ENCODE peak calls at places on chromosomes 5 and 9, in five cellular contexts. O is A549, D is heart left ventricle, H is stomach, U is suprapubic skin. F is an unnamed sample.

GRCh38 chr5:17105744-17106450 is 111.5 kb upstream of the BASP1 start:
- DNase-seq in O (no peak), D (no peak), H (no peak), U (peak), F (peak)

GRCh38 chr5:56108212-56108611 is 113.4 kb upstream of the IL6ST start:
- DNase-seq in O (no peak), D (no peak), H (no peak), U (no peak), F (no peak)

GRCh38 chr5:15203376-15203775 is 296.6 kb upstream of the FBXL7 start:
- DNase-seq in O (no peak), D (no peak), H (no peak), U (no peak), F (no peak)

GRCh38 chr9:129235041-129235930 is 57.2 kb upstream of the IER5L start:
- DNase-seq in O (no peak), D (no peak), H (no peak), U (no peak), F (no peak)

GRCh38 chr5:91703128-91703527 is 320.0 kb upstream of the ARRDC3 start:
- DNase-seq in O (no peak), D (no peak), H (no peak), U (no peak), F (no peak)

GRCh38 chr5:168282120-168282519 is 9.3 kb upstream of the WWC1 start:
- DNase-seq in O (peak), D (no peak), H (no peak), U (no peak), F (no peak)

GRCh38 chr5:81006955-81007636 is 46.9 kb downstream of the RASGRF2 start:
- DNase-seq in O (no peak), D (no peak), H (no peak), U (no peak), F (no peak)

GRCh38 chr5:149803641-149804468 is 73.7 kb downstream of the PPARGC1B start:
- DNase-seq in O (no peak), D (peak), H (no peak), U (no peak), F (no peak)

GRCh38 chr5:172858990-172859811 is 25.1 kb downstream of the ERGIC1 start:
- DNase-seq in O (peak), D (peak), H (peak), U (peak), F (peak)

GRCh38 chr5:72452515-72453259 is 54.5 kb downstream of the ZNF366 start:
- DNase-seq in O (peak), D (peak), H (peak), U (peak), F (peak)

GRCh38 chr9:95729669-95730368 is 145.7 kb upstream of the ERCC6L2 start:
- DNase-seq in O (no peak), D (no peak), H (no peak), U (no peak), F (no peak)

GRCh38 chr9:126783958-126784357 is 20.9 kb upstream of the ZBTB43 start:
- DNase-seq in O (no peak), D (no peak), H (no peak), U (no peak), F (no peak)

GRCh38 chr9:115524467-115525059 is 406.6 kb upstream of the TNC start:
- DNase-seq in O (peak), D (peak), H (no peak), U (no peak), F (peak)

GRCh38 chr9:136806067-136806466 is 1.7 kb upstream of the RABL6 start:
- DNase-seq in O (no peak), D (no peak), H (no peak), U (no peak), F (no peak)

GRCh38 chr9:121349009-121349408 is 21.0 kb downstream of the STOM start:
- DNase-seq in O (no peak), D (no peak), H (no peak), U (no peak), F (peak)

GRCh38 chr9:108125541-108125940 is 636.0 kb upstream of the KLF4 start:
- DNase-seq in O (no peak), D (no peak), H (no peak), U (no peak), F (peak)

GRCh38 chr9:91770229-91770628 is 179.8 kb downstream of the ROR2 start:
- DNase-seq in O (no peak), D (no peak), H (no peak), U (no peak), F (no peak)

GRCh38 chr9:36450110-36450732 is 50.2 kb upstream of the RNF38 start:
- DNase-seq in O (peak), D (no peak), H (no peak), U (no peak), F (peak)

GRCh38 chr5:109105631-109106267 is 304.0 kb downstream of the PJA2 start:
- DNase-seq in O (no peak), D (no peak), H (no peak), U (no peak), F (no peak)

GRCh38 chr9:134325813-134326753 is at the start of gene RXRA:
- DNase-seq in O (peak), D (peak), H (peak), U (no peak), F (peak)
- TF ChIP-seq POLR2A in O (peak), D (peak), H (no peak), U (no peak), F (peak)

GRCh38 chr5:179795049-179795862 is 1.5 kb downstream of the LTC4S start:
- DNase-seq in O (no peak), D (peak), H (peak), U (peak), F (peak)
- H3K27ac ChIP-seq in O (peak), D (peak), H (peak), U (peak), F (peak)

GRCh38 chr5:674630-675011 is 18.5 kb downstream of the TPPP start:
- DNase-seq in O (no peak), D (no peak), H (peak), U (no peak), F (peak)

GRCh38 chr5:673837-674629 is 19.1 kb downstream of the TPPP start:
- DNase-seq in O (no peak), D (peak), H (no peak), U (peak), F (peak)

GRCh38 chr5:676699-677076 is 16.5 kb downstream of the TPPP start:
- DNase-seq in O (no peak), D (no peak), H (no peak), U (no peak), F (no peak)

GRCh38 chr5:675876-676698 is 17.1 kb downstream of the TPPP start:
- DNase-seq in O (no peak), D (no peak), H (peak), U (peak), F (no peak)

DNA sequence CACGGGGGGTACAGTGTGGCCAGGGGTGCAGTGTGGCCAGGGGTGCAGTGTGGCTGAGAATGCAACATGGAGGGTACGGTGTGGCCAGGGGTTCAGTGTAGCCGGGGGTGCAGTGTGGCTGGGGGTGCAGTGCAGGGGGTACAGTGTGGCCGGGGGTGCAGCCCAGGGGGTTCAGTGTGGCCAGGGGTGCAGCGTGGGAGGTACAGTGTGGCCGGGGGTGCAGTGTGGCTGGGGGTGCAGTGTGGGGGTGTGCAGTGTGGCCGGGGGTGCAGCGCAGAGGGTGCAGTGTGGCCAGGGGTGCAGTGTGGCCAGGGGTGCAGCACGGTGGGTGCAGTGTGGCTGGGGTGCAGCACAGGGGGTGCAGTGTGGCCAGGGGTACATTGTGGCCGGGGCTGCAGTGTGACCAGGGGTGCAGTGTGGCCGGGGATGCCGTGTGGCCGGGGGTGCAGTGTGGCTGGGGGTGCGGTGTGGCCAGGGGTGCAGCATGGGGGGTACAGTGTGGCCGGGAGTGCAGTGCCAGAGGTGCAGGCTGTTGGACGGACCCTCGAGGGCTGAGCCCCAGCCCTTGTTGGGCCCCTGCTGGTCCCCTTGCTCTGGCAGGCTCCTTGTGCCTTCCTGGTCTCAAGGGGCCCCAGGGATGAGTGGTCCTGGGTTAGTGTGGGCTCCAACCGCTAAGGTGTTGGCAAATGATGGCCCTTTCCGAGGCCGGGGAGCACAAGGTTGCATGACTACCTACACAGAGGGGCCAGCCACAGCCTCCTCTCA is 17.9 kb downstream of the TPPP start:
- DNase-seq in O (no peak), D (no peak), H (peak), U (peak), F (no peak)
- TF ChIP-seq POLR2A in O (no peak), D (no peak), H (no peak), U (no peak), F (no peak)

GRCh38 chr5:5234912-5235311 is 94.8 kb downstream of the ADAMTS16 start:
- DNase-seq in O (no peak), D (no peak), H (no peak), U (no peak), F (no peak)
- H3K27ac ChIP-seq in O (no peak), D (no peak), H (no peak), U (no peak), F (no peak)

DNA sequence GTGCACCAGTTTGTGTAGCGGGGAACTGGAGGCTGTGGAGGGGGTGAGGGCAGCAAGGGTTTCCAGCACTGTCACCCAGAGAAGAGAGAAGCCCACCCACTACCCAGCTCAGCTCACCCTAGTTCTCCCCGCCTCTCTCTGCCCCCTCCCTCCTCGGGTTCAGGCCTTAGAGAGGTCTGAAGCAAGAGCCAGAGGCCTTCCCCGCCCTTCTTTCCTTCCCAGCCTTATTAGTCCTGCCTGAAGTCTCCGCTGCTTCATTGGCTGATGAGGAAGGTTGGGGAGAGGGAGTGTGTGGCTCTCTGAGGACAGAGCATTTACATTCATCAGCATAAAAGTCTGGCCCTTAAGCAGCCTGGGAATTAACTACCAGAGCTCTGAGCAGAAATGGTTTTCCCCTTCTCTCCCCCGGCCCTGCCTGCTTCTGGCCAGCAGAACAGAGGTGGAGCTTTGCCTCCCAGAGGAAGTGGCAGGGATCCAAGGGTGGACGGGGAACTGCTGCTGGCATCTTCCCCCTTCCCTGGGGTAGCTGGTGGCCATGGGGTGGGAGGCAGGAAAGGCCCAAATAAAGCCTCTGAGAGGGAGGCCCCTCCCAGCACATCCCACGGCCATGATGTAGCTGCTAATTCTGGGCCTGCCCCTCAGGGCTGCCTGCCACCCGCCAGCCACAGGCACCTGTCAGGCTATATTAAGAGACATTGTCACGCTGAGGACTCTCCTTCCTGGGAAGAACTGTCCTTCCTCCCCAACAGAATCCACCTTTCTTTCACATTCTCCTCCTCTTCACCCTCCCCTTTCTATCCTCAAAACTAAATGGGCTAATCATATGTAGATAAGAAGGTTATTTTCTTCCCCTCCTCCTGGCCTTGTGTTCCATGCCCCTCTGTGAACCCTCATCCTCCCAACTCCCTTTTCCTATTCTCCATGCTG is 4.2 kb downstream of the DNAJB5 start:
- DNase-seq in O (no peak), D (peak), H (peak), U (peak), F (peak)
- TF ChIP-seq POLR2A in O (no peak), D (no peak), H (no peak), U (no peak), F (no peak)

F was measured in adrenal gland.